ENCODE peak calls at places on chromosomes 16 and 17, in seven cellular contexts. One of them, this sample, is unnamed. For H3K4me1, the result is how much of the 10 kb centered on the place peaks cover.

GRCh38 chr17:55690105-55690508 is 32.6 kb downstream of the TMEM100 start:
- DNase-seq in fibroblast of lung: no peak
- DNase-seq in HCT116: no peak
- DNase-seq in MM.1S: peak
- DNase-seq in mesenchymal stem cell: peak
- DNase-seq in neuronal stem cell: no peak
- DNase-seq in hepatocyte: no peak
- DNase-seq in this sample: no peak

GRCh38 chr17:49201481-49201927 is 8.9 kb downstream of the GNGT2 start:
- DNase-seq in fibroblast of lung: peak
- DNase-seq in HCT116: no peak
- DNase-seq in MM.1S: no peak
- DNase-seq in mesenchymal stem cell: peak
- DNase-seq in neuronal stem cell: no peak
- DNase-seq in hepatocyte: no peak
- DNase-seq in this sample: no peak

GRCh38 chr16:70738083-70738977 is 52.5 kb upstream of the MTSS2 start:
- DNase-seq in fibroblast of lung: peak
- DNase-seq in HCT116: no peak
- DNase-seq in MM.1S: peak
- DNase-seq in mesenchymal stem cell: peak
- DNase-seq in neuronal stem cell: no peak
- DNase-seq in hepatocyte: peak
- DNase-seq in this sample: peak

GRCh38 chr16:89720859-89721643 is at the start of the genes VPS9D1 and ZNF276:
- DNase-seq in fibroblast of lung: peak
- DNase-seq in HCT116: peak
- DNase-seq in MM.1S: peak
- DNase-seq in mesenchymal stem cell: peak
- DNase-seq in neuronal stem cell: peak
- DNase-seq in hepatocyte: peak
- DNase-seq in this sample: peak

GRCh38 chr17:17411692-17412091 is 65.1 kb upstream of the MED9 start:
- DNase-seq in fibroblast of lung: peak
- DNase-seq in HCT116: no peak
- DNase-seq in MM.1S: no peak
- DNase-seq in mesenchymal stem cell: no peak
- DNase-seq in neuronal stem cell: no peak
- DNase-seq in hepatocyte: no peak
- DNase-seq in this sample: peak

GRCh38 chr17:47857551-47858410 is 6.8 kb upstream of the SP6 start:
- DNase-seq in fibroblast of lung: no peak
- DNase-seq in HCT116: no peak
- DNase-seq in MM.1S: no peak
- DNase-seq in mesenchymal stem cell: no peak
- DNase-seq in neuronal stem cell: no peak
- DNase-seq in hepatocyte: no peak
- DNase-seq in this sample: no peak

GRCh38 chr17:67605259-67605912 is 112.3 kb upstream of the NOL11 start:
- DNase-seq in fibroblast of lung: peak
- DNase-seq in HCT116: no peak
- DNase-seq in MM.1S: no peak
- DNase-seq in mesenchymal stem cell: no peak
- DNase-seq in neuronal stem cell: no peak
- DNase-seq in hepatocyte: no peak
- DNase-seq in this sample: no peak

GRCh38 chr17:67944035-67944434 is 52.2 kb downstream of the C17orf58 start:
- DNase-seq in fibroblast of lung: no peak
- DNase-seq in HCT116: no peak
- DNase-seq in MM.1S: no peak
- DNase-seq in mesenchymal stem cell: no peak
- DNase-seq in neuronal stem cell: no peak
- DNase-seq in hepatocyte: no peak
- DNase-seq in this sample: no peak

GRCh38 chr17:55731586-55732250 is 9.1 kb upstream of the TMEM100 start:
- DNase-seq in fibroblast of lung: no peak
- DNase-seq in HCT116: no peak
- DNase-seq in MM.1S: no peak
- DNase-seq in mesenchymal stem cell: peak
- DNase-seq in neuronal stem cell: no peak
- DNase-seq in hepatocyte: no peak
- DNase-seq in this sample: no peak

GRCh38 chr16:56869513-56870270 is 4.7 kb downstream of the SLC12A3 start:
- DNase-seq in fibroblast of lung: no peak
- DNase-seq in HCT116: peak
- DNase-seq in MM.1S: peak
- DNase-seq in mesenchymal stem cell: peak
- DNase-seq in neuronal stem cell: no peak
- DNase-seq in hepatocyte: no peak
- DNase-seq in this sample: no peak

GRCh38 chr16:22077700-22078313 is 14.5 kb upstream of the VWA3A start:
- DNase-seq in fibroblast of lung: peak
- DNase-seq in HCT116: peak
- DNase-seq in MM.1S: peak
- DNase-seq in mesenchymal stem cell: peak
- DNase-seq in neuronal stem cell: peak
- DNase-seq in hepatocyte: peak
- DNase-seq in this sample: peak

GRCh38 chr16:8937803-8938202 is 25.9 kb downstream of the USP7 start:
- DNase-seq in fibroblast of lung: no peak
- DNase-seq in HCT116: no peak
- DNase-seq in MM.1S: no peak
- DNase-seq in mesenchymal stem cell: no peak
- DNase-seq in neuronal stem cell: no peak
- DNase-seq in hepatocyte: no peak
- DNase-seq in this sample: no peak

GRCh38 chr16:2910441-2910840 is 1.3 kb upstream of the FLYWCH1 start:
- DNase-seq in fibroblast of lung: peak
- DNase-seq in HCT116: no peak
- DNase-seq in MM.1S: no peak
- DNase-seq in mesenchymal stem cell: no peak
- DNase-seq in neuronal stem cell: no peak
- DNase-seq in hepatocyte: no peak
- DNase-seq in this sample: no peak

GRCh38 chr17:51118330-51119195 is 2.1 kb downstream of the SPAG9 start:
- DNase-seq in fibroblast of lung: no peak
- DNase-seq in HCT116: no peak
- DNase-seq in MM.1S: no peak
- DNase-seq in mesenchymal stem cell: no peak
- DNase-seq in neuronal stem cell: no peak
- DNase-seq in hepatocyte: peak
- DNase-seq in this sample: no peak

GRCh38 chr16:66824006-66824405 is 6.8 kb downstream of the NAE1 start:
- DNase-seq in fibroblast of lung: peak
- DNase-seq in HCT116: no peak
- DNase-seq in MM.1S: no peak
- DNase-seq in mesenchymal stem cell: no peak
- DNase-seq in neuronal stem cell: no peak
- DNase-seq in hepatocyte: no peak
- DNase-seq in this sample: peak

GRCh38 chr16:2769100-2769529 is 8.0 kb downstream of the ELOB start:
- DNase-seq in fibroblast of lung: no peak
- DNase-seq in HCT116: no peak
- DNase-seq in MM.1S: no peak
- DNase-seq in mesenchymal stem cell: no peak
- DNase-seq in neuronal stem cell: no peak
- DNase-seq in hepatocyte: no peak
- DNase-seq in this sample: no peak

GRCh38 chr17:34146440-34147043 is 108.5 kb upstream of the CCL2 start:
- DNase-seq in fibroblast of lung: no peak
- DNase-seq in HCT116: no peak
- DNase-seq in MM.1S: peak
- DNase-seq in mesenchymal stem cell: no peak
- DNase-seq in neuronal stem cell: peak
- DNase-seq in hepatocyte: peak
- DNase-seq in this sample: no peak

GRCh38 chr16:84143784-84144199 is 1.2 kb downstream of the HSDL1 start:
- DNase-seq in fibroblast of lung: no peak
- DNase-seq in HCT116: no peak
- DNase-seq in MM.1S: no peak
- DNase-seq in mesenchymal stem cell: peak
- DNase-seq in neuronal stem cell: no peak
- DNase-seq in hepatocyte: peak
- DNase-seq in this sample: no peak

GRCh38 chr17:7266784-7267183 is 4.5 kb upstream of the CLDN7 start:
- DNase-seq in fibroblast of lung: peak
- DNase-seq in HCT116: no peak
- DNase-seq in MM.1S: no peak
- DNase-seq in mesenchymal stem cell: no peak
- DNase-seq in neuronal stem cell: no peak
- DNase-seq in hepatocyte: peak
- DNase-seq in this sample: no peak

GRCh38 chr17:9850151-9850550 is 24.4 kb downstream of the GLP2R start:
- DNase-seq in fibroblast of lung: no peak
- DNase-seq in HCT116: no peak
- DNase-seq in MM.1S: no peak
- DNase-seq in mesenchymal stem cell: no peak
- DNase-seq in neuronal stem cell: no peak
- DNase-seq in hepatocyte: no peak
- DNase-seq in this sample: no peak

GRCh38 chr17:37650419-37651003 is 7.3 kb upstream of the DDX52 start:
- DNase-seq in fibroblast of lung: peak
- DNase-seq in HCT116: peak
- DNase-seq in MM.1S: peak
- DNase-seq in mesenchymal stem cell: peak
- DNase-seq in neuronal stem cell: peak
- DNase-seq in hepatocyte: peak
- DNase-seq in this sample: peak

GRCh38 chr16:85308585-85309540 is 196.6 kb upstream of the CIBAR2 start:
- DNase-seq in fibroblast of lung: no peak
- DNase-seq in HCT116: no peak
- DNase-seq in MM.1S: no peak
- DNase-seq in mesenchymal stem cell: no peak
- DNase-seq in neuronal stem cell: no peak
- DNase-seq in hepatocyte: no peak
- DNase-seq in this sample: no peak

GRCh38 chr16:10623059-10623458 is 42.7 kb upstream of the EMP2 start:
- DNase-seq in fibroblast of lung: no peak
- DNase-seq in HCT116: no peak
- DNase-seq in MM.1S: no peak
- DNase-seq in mesenchymal stem cell: no peak
- DNase-seq in neuronal stem cell: no peak
- DNase-seq in hepatocyte: no peak
- DNase-seq in this sample: no peak
- H3K27ac ChIP-seq in fibroblast of lung: no peak
- H3K27ac ChIP-seq in HCT116: no peak
- H3K27ac ChIP-seq in MM.1S: no peak
- H3K27ac ChIP-seq in mesenchymal stem cell: no peak
- H3K27ac ChIP-seq in neuronal stem cell: no peak
- H3K27ac ChIP-seq in hepatocyte: peak
- H3K27ac ChIP-seq in this sample: no peak

GRCh38 chr17:61586031-61586566 is 4.9 kb downstream of the NACA2 start:
- DNase-seq in fibroblast of lung: no peak
- DNase-seq in HCT116: no peak
- DNase-seq in MM.1S: no peak
- DNase-seq in mesenchymal stem cell: no peak
- DNase-seq in neuronal stem cell: no peak
- DNase-seq in hepatocyte: no peak
- DNase-seq in this sample: no peak

GRCh38 chr17:61583242-61583641 is 7.8 kb downstream of the NACA2 start:
- DNase-seq in fibroblast of lung: peak
- DNase-seq in HCT116: peak
- DNase-seq in MM.1S: peak
- DNase-seq in mesenchymal stem cell: peak
- DNase-seq in neuronal stem cell: no peak
- DNase-seq in hepatocyte: peak
- DNase-seq in this sample: peak

GRCh38 chr17:61583660-61584264 is 7.3 kb downstream of the NACA2 start:
- DNase-seq in fibroblast of lung: no peak
- DNase-seq in HCT116: no peak
- DNase-seq in MM.1S: no peak
- DNase-seq in mesenchymal stem cell: no peak
- DNase-seq in neuronal stem cell: no peak
- DNase-seq in hepatocyte: no peak
- DNase-seq in this sample: no peak

GRCh38 chr17:61584266-61584665 is 6.8 kb downstream of the NACA2 start:
- DNase-seq in fibroblast of lung: no peak
- DNase-seq in HCT116: no peak
- DNase-seq in MM.1S: no peak
- DNase-seq in mesenchymal stem cell: no peak
- DNase-seq in neuronal stem cell: no peak
- DNase-seq in hepatocyte: no peak
- DNase-seq in this sample: no peak

DNA sequence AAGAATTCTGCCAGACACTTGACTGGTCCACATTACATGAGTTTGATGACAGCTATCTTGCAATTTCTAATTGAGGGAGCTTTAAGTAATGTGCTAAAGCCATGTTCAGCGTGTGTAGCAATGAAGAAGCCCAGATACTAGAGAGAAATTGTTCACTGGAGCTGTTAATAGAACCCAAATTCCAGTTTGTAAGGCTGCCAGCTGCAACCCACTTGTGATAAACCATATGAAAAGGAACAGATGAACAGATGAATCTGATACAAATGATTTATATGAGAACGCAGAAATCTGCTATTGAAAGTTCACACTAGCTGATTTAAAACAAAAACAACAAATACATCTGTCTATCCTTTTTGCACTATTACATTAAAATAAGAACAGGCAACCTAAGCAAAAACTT is 6.2 kb downstream of the NACA2 start:
- DNase-seq in fibroblast of lung: no peak
- DNase-seq in HCT116: no peak
- DNase-seq in MM.1S: no peak
- DNase-seq in mesenchymal stem cell: no peak
- DNase-seq in neuronal stem cell: no peak
- DNase-seq in hepatocyte: no peak
- DNase-seq in this sample: no peak
- H2AFZ ChIP-seq in fibroblast of lung: no peak
- H2AFZ ChIP-seq in HCT116: peak
- H2AFZ ChIP-seq in MM.1S: no peak
- H2AFZ ChIP-seq in mesenchymal stem cell: no peak
- H2AFZ ChIP-seq in neuronal stem cell: no peak
- H2AFZ ChIP-seq in hepatocyte: no peak
- H2AFZ ChIP-seq in this sample: no peak

GRCh38 chr17:77182773-77183172 is 42.0 kb downstream of the SEC14L1 start:
- DNase-seq in fibroblast of lung: no peak
- DNase-seq in HCT116: no peak
- DNase-seq in MM.1S: no peak
- DNase-seq in mesenchymal stem cell: no peak
- DNase-seq in neuronal stem cell: no peak
- DNase-seq in hepatocyte: no peak
- DNase-seq in this sample: no peak
- H3K4me1 ChIP-seq in fibroblast of lung: under half
- H3K4me1 ChIP-seq in HCT116: under half
- H3K4me1 ChIP-seq in MM.1S: half or more
- H3K4me1 ChIP-seq in mesenchymal stem cell: under half
- H3K4me1 ChIP-seq in neuronal stem cell: under half
- H3K4me1 ChIP-seq in hepatocyte: under half
- H3K4me1 ChIP-seq in this sample: under half

GRCh38 chr17:8781784-8782575 is 17.2 kb downstream of the MFSD6L start:
- DNase-seq in fibroblast of lung: no peak
- DNase-seq in HCT116: no peak
- DNase-seq in MM.1S: no peak
- DNase-seq in mesenchymal stem cell: no peak
- DNase-seq in neuronal stem cell: no peak
- DNase-seq in hepatocyte: no peak
- DNase-seq in this sample: no peak

DNA sequence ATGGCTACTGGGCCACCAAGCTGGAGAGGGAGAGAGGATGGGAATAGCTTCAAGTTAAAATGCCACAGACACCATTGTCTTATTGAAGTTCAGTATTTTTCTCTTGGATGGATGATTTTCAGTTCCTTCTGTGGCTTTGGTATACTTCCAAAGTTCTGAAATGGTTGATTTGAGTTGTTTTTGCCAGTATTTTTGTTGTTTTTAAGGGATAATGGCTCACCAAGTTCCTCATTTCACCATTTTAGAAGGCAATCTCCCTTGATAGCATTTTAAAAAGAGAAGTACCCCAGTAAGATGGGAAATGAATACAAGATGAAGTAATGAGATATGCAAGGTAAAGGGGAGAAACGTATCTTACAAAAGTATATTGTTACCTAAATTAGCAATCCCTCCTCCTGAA is 18.5 kb upstream of the SPDYE4 start:
- DNase-seq in fibroblast of lung: no peak
- DNase-seq in HCT116: no peak
- DNase-seq in MM.1S: no peak
- DNase-seq in mesenchymal stem cell: no peak
- DNase-seq in neuronal stem cell: no peak
- DNase-seq in hepatocyte: no peak
- DNase-seq in this sample: no peak
- H3K27ac ChIP-seq in fibroblast of lung: no peak
- H3K27ac ChIP-seq in HCT116: no peak
- H3K27ac ChIP-seq in MM.1S: no peak
- H3K27ac ChIP-seq in mesenchymal stem cell: no peak
- H3K27ac ChIP-seq in neuronal stem cell: no peak
- H3K27ac ChIP-seq in hepatocyte: no peak
- H3K27ac ChIP-seq in this sample: no peak

This sample was measured in mammary epithelial cell.